ENCODE peak calls at places on chromosomes 3 and 15, in six cellular contexts. B is heart left ventricle, H is upper lobe of left lung, W is cardiac muscle cell, Y is cardiac fibroblast, K is adrenal gland. F is an unnamed sample.

GRCh38 chr3:161576733-161577510 is 80.3 kb downstream of the OTOL1 start:
- DNase-seq in B (no peak), K (no peak), H (no peak), W (no peak), Y (no peak), F (no peak)

GRCh38 chr3:138253609-138254008 is 66.5 kb downstream of the ARMC8 start:
- DNase-seq in B (no peak), K (no peak), H (no peak), W (no peak), Y (no peak), F (no peak)

GRCh38 chr15:51750186-51750585 is 1.2 kb upstream of the TMOD2 start:
- DNase-seq in B (no peak), K (no peak), W (no peak), Y (no peak), H (no peak), F (no peak)

GRCh38 chr3:31014317-31015040 is 120.0 kb upstream of the GADL1 start:
- DNase-seq in W (no peak), K (no peak), Y (no peak), B (no peak), H (no peak), F (no peak)

GRCh38 chr15:65819563-65819960 is 27.5 kb upstream of the DENND4A start:
- DNase-seq in W (no peak), H (no peak), K (peak; percentile 44), B (no peak), Y (no peak), F (no peak)

GRCh38 chr3:30777426-30777825 is 117.0 kb downstream of the GADL1 start:
- DNase-seq in Y (no peak), H (no peak), W (no peak), K (no peak), B (no peak), F (no peak)

GRCh38 chr15:41801850-41802455 is 25.9 kb upstream of the JMJD7 start:
- DNase-seq in W (peak; percentile 10), B (no peak), Y (no peak), K (no peak), H (no peak), F (no peak)

GRCh38 chr3:56787784-56788256 is 13.9 kb downstream of the ARHGEF3 start:
- DNase-seq in H (no peak), B (no peak), Y (no peak), K (no peak), W (no peak), F (no peak)

GRCh38 chr3:138397983-138398382 is 36.4 kb upstream of the ESYT3 start:
- DNase-seq in H (no peak), W (no peak), K (no peak), B (no peak), Y (no peak), F (no peak)

GRCh38 chr15:73965730-73966103 is 26.4 kb downstream of the STOML1 start:
- DNase-seq in H (no peak), B (no peak), Y (peak; percentile 36), K (no peak), W (no peak), F (no peak)

GRCh38 chr3:51967384-51968174 is at the start of gene PCBP4:
- DNase-seq in B (peak; percentile 87), Y (peak; percentile 42), H (peak; percentile 91), K (peak; percentile 77), W (peak; percentile 51), F (no peak)

GRCh38 chr3:126782554-126782953 is 78.5 kb downstream of the CHCHD6 start:
- DNase-seq in W (peak; percentile 84), H (no peak), B (no peak), K (no peak), Y (peak; percentile 88), F (no peak)

GRCh38 chr3:42721690-42722089 is 19.1 kb upstream of the HHATL start:
- DNase-seq in Y (no peak), H (no peak), W (no peak), B (no peak), K (no peak), F (no peak)

GRCh38 chr3:115595611-115596010 is 27.7 kb upstream of the GAP43 start:
- DNase-seq in H (no peak), Y (peak; percentile 3), B (no peak), W (peak; percentile 14), K (no peak), F (no peak)

DNA sequence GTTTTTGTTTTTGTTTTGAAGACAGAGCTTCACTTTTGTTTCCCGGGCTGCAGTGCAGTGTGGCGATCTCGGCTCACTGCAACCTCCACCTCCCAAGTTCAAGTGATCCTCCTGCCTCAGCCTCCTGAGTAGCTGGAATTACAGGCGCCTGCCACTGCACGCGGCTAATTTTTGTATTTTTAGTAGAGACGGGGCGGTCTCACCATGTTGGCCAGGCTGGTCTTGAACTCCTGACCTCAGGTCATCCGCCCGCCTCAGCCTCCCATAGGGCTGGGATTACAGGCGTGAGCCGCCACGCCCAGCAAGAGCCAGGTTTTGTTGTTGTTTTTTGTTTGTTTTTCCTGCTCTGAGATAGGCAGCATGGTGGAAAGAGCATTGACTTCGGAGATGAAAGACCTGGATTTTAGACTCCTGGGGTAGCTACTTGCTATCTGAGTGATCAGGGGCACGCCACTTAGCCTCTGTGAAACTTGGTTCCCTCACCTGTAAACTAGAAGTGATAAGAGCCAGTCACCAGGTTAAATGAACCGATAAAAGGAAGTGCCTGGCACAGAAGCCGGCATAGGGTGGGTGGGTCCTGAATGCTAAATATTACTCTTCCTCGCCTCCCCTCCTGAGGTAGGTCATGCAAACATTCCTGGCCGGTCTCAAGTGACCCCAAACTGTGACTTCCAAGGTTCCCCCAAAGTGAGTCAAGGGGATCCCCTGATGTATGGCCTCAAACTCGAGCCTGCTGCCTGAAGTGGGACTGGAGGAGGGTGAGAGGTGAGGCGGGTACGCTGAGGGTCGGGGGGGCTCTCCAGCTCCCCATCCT is 62.9 kb upstream of the MCF2L2 start:
- DNase-seq in B (no peak), W (no peak), Y (no peak), K (no peak), H (peak; percentile 32), F (no peak)
- TF ChIP-seq CTCF in B (no peak), W (no peak), Y (no peak), K (no peak), H (no peak), F (no peak)

GRCh38 chr3:18127864-18128185 is 297.3 kb downstream of the SATB1 start:
- DNase-seq in K (no peak), H (no peak), Y (no peak), W (no peak), B (no peak), F (no peak)

GRCh38 chr3:18124501-18124900 is 300.6 kb downstream of the SATB1 start:
- DNase-seq in B (no peak), H (no peak), K (no peak), Y (peak; percentile 48), W (peak; percentile 60), F (no peak)

GRCh38 chr3:18122264-18122663 is 302.9 kb downstream of the SATB1 start:
- DNase-seq in W (no peak), B (no peak), H (no peak), Y (no peak), K (no peak), F (no peak)

GRCh38 chr3:18126772-18127171 is 298.4 kb downstream of the SATB1 start:
- DNase-seq in Y (no peak), W (no peak), K (no peak), B (no peak), H (no peak), F (no peak)

GRCh38 chr3:18127181-18127863 is 297.8 kb downstream of the SATB1 start:
- DNase-seq in Y (no peak), K (no peak), H (no peak), B (no peak), W (no peak), F (no peak)
- TF ChIP-seq CTCF in Y (no peak), K (no peak), H (no peak), B (no peak), W (no peak), F (no peak)

GRCh38 chr3:185065059-185065458 is 87.8 kb downstream of the C3orf70 start:
- DNase-seq in B (no peak), Y (no peak), K (no peak), W (no peak), H (no peak), F (no peak)
- TF ChIP-seq CTCF in B (no peak), Y (no peak), K (no peak), W (no peak), H (no peak), F (no peak)

DNA sequence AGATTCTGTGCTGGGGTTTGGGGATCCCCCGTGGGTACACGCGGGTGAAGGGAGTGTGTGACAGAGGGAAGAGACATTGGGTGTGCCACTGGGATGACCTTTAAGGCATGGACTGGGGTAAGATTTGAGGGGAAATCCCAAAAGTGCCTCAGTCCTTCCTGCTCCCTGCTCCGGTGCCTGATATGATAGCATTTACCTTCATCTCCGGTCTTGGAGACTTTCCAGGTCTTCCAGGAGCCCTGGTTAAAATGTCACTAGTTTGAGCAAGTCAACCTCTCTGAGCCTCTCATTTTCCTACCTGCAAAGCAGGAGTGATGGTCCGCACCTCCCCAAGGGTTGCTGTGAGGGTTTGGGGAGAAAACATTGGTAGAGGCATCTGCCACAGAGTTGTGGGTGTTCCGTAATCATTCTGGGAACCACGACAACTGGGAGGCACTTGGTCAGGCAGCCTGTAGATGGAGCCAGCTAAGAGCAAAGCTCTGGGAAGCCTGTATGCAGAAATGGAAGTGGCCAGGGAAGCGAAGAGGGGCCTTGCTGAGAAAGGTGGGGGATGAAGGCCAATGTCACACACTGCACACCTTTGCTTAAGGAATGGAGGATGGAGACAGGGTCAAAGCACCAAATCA is 33.9 kb upstream of the KIF23 start:
- DNase-seq in B (no peak), W (peak; percentile 41), Y (peak; percentile 32), H (no peak), K (peak; percentile 7), F (no peak)
- TF ChIP-seq CTCF in B (no peak), W (peak; percentile 50), Y (peak; percentile 24), H (no peak), K (no peak), F (no peak)

F was measured in natural killer cell.